ENCODE peak calls at places on chromosomes 2 and 18, in seven cellular contexts. G, N, M, X, C, D and V are unnamed samples.

GRCh38 chr2:147829106-147829505 is 15.7 kb upstream of the ACVR2A start:
- DNase-seq in G (no peak), N (peak), M (no peak), X (no peak), C (no peak), D (no peak), V (no peak)

GRCh38 chr2:169479257-169480078 is at the start of gene BBS5:
- DNase-seq in G (peak), N (peak), M (peak), X (peak), C (peak), D (peak), V (peak)

GRCh38 chr2:176160251-176161040 is 3.3 kb downstream of the HOXD3 start:
- DNase-seq in G (no peak), N (no peak), M (no peak), X (no peak), C (peak), D (no peak), V (no peak)

GRCh38 chr2:191030521-191031154 is 16.7 kb upstream of the STAT1 start:
- DNase-seq in G (peak), N (peak), M (peak), X (peak), C (peak), D (no peak), V (peak)

GRCh38 chr2:12715258-12715865 is 1.4 kb upstream of the TRIB2 start:
- DNase-seq in G (no peak), N (no peak), M (no peak), X (no peak), C (peak), D (no peak), V (no peak)

GRCh38 chr18:43161528-43161927 is 46.0 kb upstream of the RIT2 start:
- DNase-seq in G (no peak), N (peak), M (no peak), X (no peak), C (no peak), D (no peak), V (no peak)

GRCh38 chr2:218169757-218170546 is 3.2 kb upstream of the CXCR1 start:
- DNase-seq in G (no peak), N (no peak), M (no peak), X (peak), C (no peak), D (no peak), V (no peak)

GRCh38 chr2:145287686-145288085 is 767.8 kb upstream of the ZEB2 start:
- DNase-seq in G (no peak), N (no peak), M (no peak), X (no peak), C (no peak), D (no peak), V (no peak)

GRCh38 chr2:232886176-232886575 is 16.1 kb downstream of the SNORC start:
- DNase-seq in G (no peak), N (no peak), M (no peak), X (no peak), C (no peak), D (no peak), V (no peak)

GRCh38 chr18:44917865-44918476 is 237.3 kb downstream of the SETBP1 start:
- DNase-seq in G (no peak), N (no peak), M (no peak), X (no peak), C (no peak), D (no peak), V (no peak)

GRCh38 chr2:52264488-52264887 is 1232.6 kb upstream of the NRXN1 start:
- DNase-seq in G (peak), N (no peak), M (no peak), X (peak), C (peak), D (no peak), V (no peak)

GRCh38 chr2:150663143-150663542 is 175.7 kb upstream of the RND3 start:
- DNase-seq in G (no peak), N (peak), M (no peak), X (no peak), C (no peak), D (no peak), V (no peak)

GRCh38 chr2:174577967-174578589 is 19.5 kb downstream of the WIPF1 start:
- DNase-seq in G (peak), N (peak), M (peak), X (peak), C (peak), D (no peak), V (peak)

GRCh38 chr2:159797468-159798375 is at the start of gene CD302:
- DNase-seq in G (peak), N (peak), M (no peak), X (no peak), C (peak), D (peak), V (no peak)

GRCh38 chr2:39120521-39120770 is 405 bp downstream of the SOS1 start:
- DNase-seq in G (no peak), N (no peak), M (no peak), X (no peak), C (no peak), D (no peak), V (no peak)

GRCh38 chr2:73640946-73641766 is 1.1 kb downstream of the NAT8 start:
- DNase-seq in G (no peak), N (no peak), M (no peak), X (no peak), C (no peak), D (no peak), V (no peak)
- H3K4me3 ChIP-seq in G (no peak), N (no peak), M (no peak), X (no peak), C (no peak), D (no peak), V (no peak)

GRCh38 chr2:16062471-16063250 is 122.3 kb downstream of the MYCN start:
- DNase-seq in G (no peak), N (no peak), M (no peak), X (no peak), C (no peak), D (no peak), V (no peak)

GRCh38 chr2:16059393-16060016 is 119.2 kb downstream of the MYCN start:
- DNase-seq in G (no peak), N (no peak), M (no peak), X (no peak), C (no peak), D (no peak), V (no peak)

GRCh38 chr2:16060125-16060935 is 120.0 kb downstream of the MYCN start:
- DNase-seq in G (no peak), N (no peak), M (no peak), X (no peak), C (no peak), D (no peak), V (no peak)

GRCh38 chr2:16061406-16062217 is 121.3 kb downstream of the MYCN start:
- DNase-seq in G (no peak), N (no peak), M (no peak), X (no peak), C (no peak), D (no peak), V (no peak)

DNA sequence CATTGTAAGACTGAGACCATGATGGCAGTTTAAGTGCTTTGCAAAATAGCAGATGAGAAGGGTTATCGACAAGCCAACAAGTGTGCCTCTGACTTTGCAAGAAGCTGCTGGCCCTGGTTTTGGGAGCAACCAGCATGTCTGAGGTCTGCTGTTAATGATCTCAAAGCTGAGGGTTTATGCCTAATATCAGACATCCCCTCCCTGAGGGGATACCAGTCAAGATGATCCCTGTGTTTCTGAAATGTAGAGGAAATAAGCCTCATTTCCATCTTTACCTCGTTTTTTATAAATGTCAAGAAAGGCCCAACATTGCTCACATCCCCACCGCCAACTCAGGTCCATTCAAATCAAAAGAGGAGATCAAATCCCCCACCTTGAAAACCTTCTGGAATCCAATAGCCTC is 120.6 kb downstream of the MYCN start:
- DNase-seq in G (no peak), N (no peak), M (no peak), X (no peak), C (no peak), D (no peak), V (no peak)
- H2AFZ ChIP-seq in G (no peak), N (no peak), M (no peak), X (no peak), C (no peak), D (no peak), V (no peak)

GRCh38 chr18:58129019-58129374 is 85.0 kb downstream of the NEDD4L start:
- DNase-seq in G (no peak), N (no peak), M (no peak), X (no peak), C (no peak), D (no peak), V (no peak)

GRCh38 chr18:58125183-58125582 is 81.2 kb downstream of the NEDD4L start:
- DNase-seq in G (peak), N (no peak), M (no peak), X (no peak), C (peak), D (peak), V (no peak)

GRCh38 chr18:58125756-58126155 is 81.7 kb downstream of the NEDD4L start:
- DNase-seq in G (no peak), N (no peak), M (no peak), X (no peak), C (no peak), D (peak), V (no peak)

GRCh38 chr18:58124475-58124874 is 80.4 kb downstream of the NEDD4L start:
- DNase-seq in G (no peak), N (no peak), M (no peak), X (no peak), C (no peak), D (no peak), V (no peak)

GRCh38 chr18:58128286-58129018 is 84.4 kb downstream of the NEDD4L start:
- DNase-seq in G (no peak), N (no peak), M (no peak), X (no peak), C (no peak), D (no peak), V (no peak)
- H3K4me3 ChIP-seq in G (no peak), N (no peak), M (no peak), X (no peak), C (no peak), D (no peak), V (no peak)

GRCh38 chr2:96099861-96100798 is 16.2 kb downstream of the ADRA2B start:
- DNase-seq in G (no peak), N (peak), M (no peak), X (no peak), C (peak), D (peak), V (no peak)
- H2AFZ ChIP-seq in G (peak), N (no peak), M (no peak), X (no peak), C (peak), D (no peak), V (no peak)

GRCh38 chr2:182649316-182649715 is 66.7 kb upstream of the DNAJC10 start:
- DNase-seq in G (peak), N (peak), M (peak), X (peak), C (peak), D (no peak), V (peak)

GRCh38 chr2:182646763-182647498 is 69.1 kb upstream of the DNAJC10 start:
- DNase-seq in G (no peak), N (no peak), M (no peak), X (no peak), C (no peak), D (no peak), V (no peak)

GRCh38 chr2:182652326-182652725 is 63.7 kb upstream of the DNAJC10 start:
- DNase-seq in G (no peak), N (no peak), M (no peak), X (no peak), C (no peak), D (no peak), V (no peak)

GRCh38 chr2:182647499-182647787 is 68.6 kb upstream of the DNAJC10 start:
- DNase-seq in G (no peak), N (no peak), M (no peak), X (no peak), C (no peak), D (no peak), V (no peak)

DNA sequence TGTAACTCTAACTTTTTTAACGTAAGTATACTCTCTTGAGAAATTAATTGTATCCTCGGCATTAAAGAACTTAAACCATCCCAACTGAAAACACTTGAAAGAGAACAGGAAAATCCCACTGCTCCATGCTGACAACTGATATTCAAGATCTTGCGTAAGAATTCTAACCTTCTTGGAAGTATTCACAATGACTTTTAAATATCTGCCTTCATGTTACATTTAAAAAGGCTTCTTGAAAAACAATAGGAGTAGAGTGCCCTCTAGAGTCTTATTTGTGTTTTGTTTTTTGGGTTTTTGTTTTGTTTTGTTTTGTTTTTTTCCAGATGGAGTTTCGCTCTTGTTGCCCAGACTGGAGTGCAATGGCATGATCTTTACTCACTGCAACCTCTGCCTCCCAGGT is 65.4 kb upstream of the DNAJC10 start:
- DNase-seq in G (peak), N (peak), M (peak), X (peak), C (peak), D (no peak), V (peak)
- H3K4me3 ChIP-seq in G (no peak), N (no peak), M (no peak), X (no peak), C (no peak), D (no peak), V (no peak)

DNA sequence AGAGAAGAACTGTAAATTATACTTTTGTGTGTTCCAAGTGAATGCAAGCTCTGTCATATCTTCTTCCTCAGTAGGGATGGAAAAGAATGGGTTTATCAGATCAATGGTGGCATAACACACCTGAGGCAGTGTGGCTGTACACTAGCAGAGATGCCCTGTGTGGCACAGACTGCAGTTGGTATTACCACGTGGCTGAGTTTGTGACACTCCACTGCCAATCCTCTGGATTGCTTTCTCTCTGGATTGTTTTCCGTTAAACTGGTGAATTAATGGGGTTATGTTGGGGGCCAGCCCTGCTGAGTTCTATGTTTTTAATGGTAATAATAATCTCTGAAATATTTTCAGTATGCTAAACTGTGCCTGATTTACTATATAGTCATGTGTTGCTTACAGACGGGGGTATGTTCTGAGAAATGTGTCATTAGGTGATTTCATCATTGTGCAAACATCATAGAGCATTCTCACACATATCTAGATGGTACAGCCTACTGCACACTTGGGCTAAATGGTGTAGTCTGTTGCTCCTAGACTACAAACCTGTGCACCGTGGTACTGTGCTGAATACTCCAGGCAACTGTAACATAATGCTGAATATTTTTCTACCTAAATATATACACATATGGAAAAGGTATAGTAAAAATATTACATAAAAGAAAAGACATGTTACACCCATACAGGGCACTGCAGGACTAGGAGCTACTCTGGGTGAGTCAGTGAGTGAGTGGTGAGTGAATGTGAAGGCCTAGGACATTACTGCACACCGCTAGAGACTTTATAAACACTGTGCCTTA is 84.7 kb upstream of the ST6GAL2 start:
- DNase-seq in G (no peak), N (no peak), M (no peak), X (no peak), C (no peak), D (no peak), V (no peak)
- H2AFZ ChIP-seq in G (no peak), N (no peak), M (no peak), X (no peak), C (no peak), D (no peak), V (no peak)

GRCh38 chr18:79250236-79250993 is 145.3 kb upstream of the NFATC1 start:
- DNase-seq in G (peak), N (no peak), M (no peak), X (no peak), C (no peak), D (no peak), V (no peak)

GRCh38 chr18:79248495-79249078 is 147.1 kb upstream of the NFATC1 start:
- DNase-seq in G (no peak), N (no peak), M (no peak), X (no peak), C (no peak), D (no peak), V (no peak)

GRCh38 chr18:79245517-79246001 is 150.2 kb upstream of the NFATC1 start:
- DNase-seq in G (no peak), N (peak), M (no peak), X (no peak), C (no peak), D (no peak), V (no peak)

GRCh38 chr18:79242246-79242645 is 153.5 kb upstream of the NFATC1 start:
- DNase-seq in G (no peak), N (no peak), M (peak), X (peak), C (no peak), D (no peak), V (no peak)

DNA sequence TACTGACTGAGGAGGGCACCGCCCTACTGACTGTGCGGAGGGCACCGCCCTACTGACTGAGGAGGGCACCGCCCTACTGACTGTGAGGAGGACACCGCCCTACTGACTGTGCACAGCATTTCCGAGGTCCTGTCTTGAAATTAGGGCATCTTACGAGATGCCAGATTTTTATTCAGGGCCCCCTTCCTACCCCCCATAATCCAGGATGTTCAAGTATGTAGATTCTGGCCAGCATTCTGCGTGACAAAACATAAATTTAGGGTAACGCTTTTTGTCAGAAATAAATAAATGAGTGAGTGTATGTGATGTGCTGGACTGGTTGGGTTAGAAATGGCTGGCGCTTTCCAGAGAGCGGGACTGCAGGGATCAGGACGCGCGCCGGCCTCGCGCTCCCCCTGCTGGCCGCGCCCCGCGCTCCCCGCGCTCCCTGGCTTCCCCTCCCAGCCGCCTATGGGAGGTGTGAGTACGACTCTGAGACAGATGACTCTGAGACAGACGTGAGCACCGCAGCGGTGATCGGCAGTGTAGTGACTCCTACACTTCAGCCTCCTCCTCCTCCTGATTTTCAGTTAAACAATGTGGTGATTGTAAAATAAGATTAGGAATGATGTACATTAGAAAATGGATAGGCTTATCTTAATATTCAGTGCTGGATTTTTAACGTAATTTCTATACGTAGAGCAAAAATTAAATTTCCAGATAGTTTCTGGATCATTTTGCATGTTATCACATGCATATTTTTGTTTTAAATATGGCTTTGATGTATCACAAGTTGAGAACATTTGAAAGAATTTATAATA is 149.2 kb upstream of the NFATC1 start:
- DNase-seq in G (peak), N (peak), M (peak), X (peak), C (peak), D (peak), V (peak)
- H3K4me3 ChIP-seq in G (no peak), N (peak), M (peak), X (peak), C (no peak), D (no peak), V (no peak)